ENCODE peak calls at places on chromosome 9, in seven cellular contexts. One of them, this sample, is unnamed. For H3K36me3, the result is how much of the 10 kb centered on the place peaks cover.

GRCh38 chr9:108151161-108151586 is 661.6 kb upstream of the KLF4 start:
- DNase-seq in BJ: no peak
- DNase-seq in PC-3: no peak
- DNase-seq in astrocyte: peak
- DNase-seq in stomach: no peak
- DNase-seq in WERI-Rb-1: no peak
- DNase-seq in adrenal gland: no peak
- DNase-seq in this sample: no peak

GRCh38 chr9:127910613-127911205 is 6.1 kb downstream of the ST6GALNAC4 start:
- DNase-seq in BJ: no peak
- DNase-seq in stomach: no peak
- DNase-seq in astrocyte: no peak
- DNase-seq in adrenal gland: no peak
- DNase-seq in PC-3: no peak
- DNase-seq in WERI-Rb-1: peak
- DNase-seq in this sample: no peak

GRCh38 chr9:102434545-102434944 is 560.6 kb upstream of the CYLC2 start:
- DNase-seq in astrocyte: no peak
- DNase-seq in adrenal gland: no peak
- DNase-seq in PC-3: no peak
- DNase-seq in BJ: no peak
- DNase-seq in WERI-Rb-1: no peak
- DNase-seq in stomach: no peak
- DNase-seq in this sample: no peak

GRCh38 chr9:81686614-81687520 is 2.5 kb downstream of the TLE1 start:
- DNase-seq in PC-3: peak
- DNase-seq in BJ: no peak
- DNase-seq in astrocyte: peak
- DNase-seq in WERI-Rb-1: peak
- DNase-seq in stomach: peak
- DNase-seq in adrenal gland: peak
- DNase-seq in this sample: peak

GRCh38 chr9:128007566-128008138 is 26.9 kb upstream of the EEIG1 start:
- DNase-seq in stomach: peak
- DNase-seq in astrocyte: peak
- DNase-seq in PC-3: peak
- DNase-seq in BJ: no peak
- DNase-seq in adrenal gland: peak
- DNase-seq in WERI-Rb-1: peak
- DNase-seq in this sample: peak

GRCh38 chr9:81619353-81620008 is 69.9 kb downstream of the TLE1 start:
- DNase-seq in WERI-Rb-1: no peak
- DNase-seq in BJ: peak
- DNase-seq in astrocyte: peak
- DNase-seq in adrenal gland: no peak
- DNase-seq in stomach: no peak
- DNase-seq in PC-3: no peak
- DNase-seq in this sample: no peak

GRCh38 chr9:134066923-134067851 is 639 bp downstream of the BRD3 start:
- DNase-seq in WERI-Rb-1: no peak
- DNase-seq in stomach: peak
- DNase-seq in adrenal gland: peak
- DNase-seq in BJ: no peak
- DNase-seq in PC-3: no peak
- DNase-seq in astrocyte: no peak
- DNase-seq in this sample: no peak

GRCh38 chr9:121861501-121862180 is 210.2 kb downstream of the DAB2IP start:
- DNase-seq in stomach: peak
- DNase-seq in adrenal gland: peak
- DNase-seq in BJ: no peak
- DNase-seq in WERI-Rb-1: peak
- DNase-seq in PC-3: peak
- DNase-seq in astrocyte: no peak
- DNase-seq in this sample: no peak

GRCh38 chr9:97900738-97901565 is 21.3 kb downstream of the TRMO start:
- DNase-seq in PC-3: peak
- DNase-seq in adrenal gland: no peak
- DNase-seq in astrocyte: peak
- DNase-seq in WERI-Rb-1: peak
- DNase-seq in stomach: no peak
- DNase-seq in BJ: no peak
- DNase-seq in this sample: no peak

GRCh38 chr9:78118742-78119473 is 87.3 kb upstream of the GNAQ start:
- DNase-seq in astrocyte: peak
- DNase-seq in stomach: no peak
- DNase-seq in PC-3: peak
- DNase-seq in WERI-Rb-1: no peak
- DNase-seq in BJ: peak
- DNase-seq in adrenal gland: no peak
- DNase-seq in this sample: no peak

GRCh38 chr9:95071450-95071849 is 246.1 kb downstream of the FANCC start:
- DNase-seq in adrenal gland: no peak
- DNase-seq in BJ: no peak
- DNase-seq in PC-3: no peak
- DNase-seq in astrocyte: no peak
- DNase-seq in stomach: no peak
- DNase-seq in WERI-Rb-1: no peak
- DNase-seq in this sample: no peak

GRCh38 chr9:79868532-79869189 is 296.9 kb downstream of the TLE4 start:
- DNase-seq in adrenal gland: no peak
- DNase-seq in stomach: no peak
- DNase-seq in BJ: no peak
- DNase-seq in WERI-Rb-1: no peak
- DNase-seq in PC-3: no peak
- DNase-seq in astrocyte: no peak
- DNase-seq in this sample: no peak

GRCh38 chr9:127866535-127866934 is 10.9 kb downstream of the AK1 start:
- DNase-seq in WERI-Rb-1: no peak
- DNase-seq in adrenal gland: peak
- DNase-seq in stomach: no peak
- DNase-seq in astrocyte: no peak
- DNase-seq in BJ: no peak
- DNase-seq in PC-3: no peak
- DNase-seq in this sample: no peak

GRCh38 chr9:26773054-26773453 is 119.5 kb downstream of the CAAP1 start:
- DNase-seq in BJ: no peak
- DNase-seq in astrocyte: no peak
- DNase-seq in PC-3: no peak
- DNase-seq in adrenal gland: no peak
- DNase-seq in WERI-Rb-1: no peak
- DNase-seq in stomach: no peak
- DNase-seq in this sample: no peak

GRCh38 chr9:97518909-97519307 is 17.4 kb downstream of the TMOD1 start:
- DNase-seq in stomach: peak
- DNase-seq in WERI-Rb-1: no peak
- DNase-seq in BJ: peak
- DNase-seq in adrenal gland: peak
- DNase-seq in astrocyte: peak
- DNase-seq in PC-3: peak
- DNase-seq in this sample: peak

GRCh38 chr9:85108806-85109205 is 439.3 kb downstream of the NTRK2 start:
- DNase-seq in stomach: no peak
- DNase-seq in WERI-Rb-1: no peak
- DNase-seq in PC-3: no peak
- DNase-seq in adrenal gland: no peak
- DNase-seq in astrocyte: no peak
- DNase-seq in BJ: no peak
- DNase-seq in this sample: no peak

GRCh38 chr9:133932176-133932575 is 59.9 kb downstream of the VAV2 start:
- DNase-seq in PC-3: no peak
- DNase-seq in WERI-Rb-1: no peak
- DNase-seq in BJ: no peak
- DNase-seq in adrenal gland: no peak
- DNase-seq in astrocyte: peak
- DNase-seq in stomach: no peak
- DNase-seq in this sample: no peak

GRCh38 chr9:127583605-127584053 is 28.4 kb upstream of the STXBP1 start:
- DNase-seq in stomach: no peak
- DNase-seq in astrocyte: peak
- DNase-seq in BJ: no peak
- DNase-seq in PC-3: peak
- DNase-seq in adrenal gland: no peak
- DNase-seq in WERI-Rb-1: no peak
- DNase-seq in this sample: no peak

GRCh38 chr9:126788046-126788445 is 16.8 kb upstream of the ZBTB43 start:
- DNase-seq in stomach: no peak
- DNase-seq in BJ: no peak
- DNase-seq in adrenal gland: no peak
- DNase-seq in astrocyte: no peak
- DNase-seq in WERI-Rb-1: no peak
- DNase-seq in PC-3: no peak
- DNase-seq in this sample: no peak

GRCh38 chr9:103361906-103362305 is 366.8 kb downstream of the CYLC2 start:
- DNase-seq in adrenal gland: no peak
- DNase-seq in WERI-Rb-1: no peak
- DNase-seq in astrocyte: no peak
- DNase-seq in PC-3: no peak
- DNase-seq in stomach: no peak
- DNase-seq in BJ: no peak
- DNase-seq in this sample: no peak

GRCh38 chr9:1200847-1201251 is 150.7 kb downstream of the DMRT2 start:
- DNase-seq in BJ: no peak
- DNase-seq in stomach: peak
- DNase-seq in WERI-Rb-1: no peak
- DNase-seq in PC-3: no peak
- DNase-seq in adrenal gland: no peak
- DNase-seq in astrocyte: no peak
- DNase-seq in this sample: no peak

GRCh38 chr9:133558191-133559126 is 24.0 kb downstream of the ADAMTSL2 start:
- DNase-seq in PC-3: peak
- DNase-seq in adrenal gland: no peak
- DNase-seq in WERI-Rb-1: no peak
- DNase-seq in stomach: no peak
- DNase-seq in BJ: peak
- DNase-seq in astrocyte: peak
- DNase-seq in this sample: no peak

GRCh38 chr9:115443890-115444289 is 325.9 kb upstream of the TNC start:
- DNase-seq in PC-3: no peak
- DNase-seq in stomach: no peak
- DNase-seq in WERI-Rb-1: no peak
- DNase-seq in BJ: no peak
- DNase-seq in astrocyte: no peak
- DNase-seq in adrenal gland: no peak
- DNase-seq in this sample: no peak

GRCh38 chr9:124349675-124350484 is 65.4 kb downstream of the PSMB7 start:
- DNase-seq in astrocyte: no peak
- DNase-seq in BJ: no peak
- DNase-seq in PC-3: no peak
- DNase-seq in stomach: no peak
- DNase-seq in adrenal gland: no peak
- DNase-seq in WERI-Rb-1: no peak
- DNase-seq in this sample: no peak
- H3K36me3 ChIP-seq in astrocyte: half or more
- H3K36me3 ChIP-seq in BJ: half or more
- H3K36me3 ChIP-seq in PC-3: under half
- H3K36me3 ChIP-seq in stomach: half or more
- H3K36me3 ChIP-seq in adrenal gland: half or more
- H3K36me3 ChIP-seq in WERI-Rb-1: half or more
- H3K36me3 ChIP-seq in this sample: half or more

GRCh38 chr9:89313842-89314241 is 2.8 kb downstream of the CKS2 start:
- DNase-seq in adrenal gland: no peak
- DNase-seq in PC-3: no peak
- DNase-seq in WERI-Rb-1: no peak
- DNase-seq in BJ: no peak
- DNase-seq in stomach: no peak
- DNase-seq in astrocyte: peak
- DNase-seq in this sample: no peak

GRCh38 chr9:89314955-89315354 is 3.3 kb upstream of the SECISBP2 start:
- DNase-seq in BJ: no peak
- DNase-seq in stomach: no peak
- DNase-seq in astrocyte: no peak
- DNase-seq in adrenal gland: no peak
- DNase-seq in WERI-Rb-1: no peak
- DNase-seq in PC-3: no peak
- DNase-seq in this sample: no peak

GRCh38 chr9:89317282-89317681 is 1.0 kb upstream of the SECISBP2 start:
- DNase-seq in astrocyte: no peak
- DNase-seq in WERI-Rb-1: no peak
- DNase-seq in adrenal gland: no peak
- DNase-seq in BJ: no peak
- DNase-seq in PC-3: no peak
- DNase-seq in stomach: no peak
- DNase-seq in this sample: no peak

GRCh38 chr9:89318123-89319014 is at the start of gene SECISBP2:
- DNase-seq in adrenal gland: peak
- DNase-seq in stomach: peak
- DNase-seq in PC-3: peak
- DNase-seq in astrocyte: peak
- DNase-seq in WERI-Rb-1: peak
- DNase-seq in BJ: peak
- DNase-seq in this sample: peak

GRCh38 chr9:89315482-89315881 is 2.8 kb upstream of the SECISBP2 start:
- DNase-seq in adrenal gland: no peak
- DNase-seq in BJ: no peak
- DNase-seq in stomach: no peak
- DNase-seq in WERI-Rb-1: no peak
- DNase-seq in astrocyte: no peak
- DNase-seq in PC-3: no peak
- DNase-seq in this sample: no peak
- H3K36me3 ChIP-seq in adrenal gland: under half
- H3K36me3 ChIP-seq in BJ: under half
- H3K36me3 ChIP-seq in stomach: under half
- H3K36me3 ChIP-seq in WERI-Rb-1: half or more
- H3K36me3 ChIP-seq in astrocyte: under half
- H3K36me3 ChIP-seq in PC-3: under half
- H3K36me3 ChIP-seq in this sample: under half

DNA sequence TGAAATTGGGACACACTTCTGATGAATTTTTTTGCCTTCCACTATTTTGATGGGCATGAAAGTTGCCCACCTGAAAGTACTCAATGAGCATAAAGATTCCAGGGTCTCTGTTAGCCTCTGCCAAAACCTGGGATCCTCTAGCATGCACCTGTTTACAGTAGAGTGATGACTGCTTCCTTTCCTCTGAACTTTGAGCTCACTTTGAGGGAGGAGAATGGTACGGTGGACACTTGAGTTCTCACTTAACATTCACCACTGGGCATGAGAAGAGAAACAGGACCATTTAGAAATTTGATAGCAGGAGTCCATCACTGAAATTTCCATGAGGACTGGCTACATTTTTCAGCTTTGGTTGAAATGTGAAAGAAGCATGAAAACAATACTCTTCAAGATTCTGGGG is 374.8 kb downstream of the KDM4C start:
- DNase-seq in adrenal gland: no peak
- DNase-seq in BJ: no peak
- DNase-seq in PC-3: no peak
- DNase-seq in astrocyte: no peak
- DNase-seq in stomach: no peak
- DNase-seq in WERI-Rb-1: no peak
- DNase-seq in this sample: no peak
- H3K36me3 ChIP-seq in adrenal gland: under half
- H3K36me3 ChIP-seq in BJ: under half
- H3K36me3 ChIP-seq in PC-3: under half
- H3K36me3 ChIP-seq in astrocyte: under half
- H3K36me3 ChIP-seq in stomach: under half
- H3K36me3 ChIP-seq in WERI-Rb-1: under half
- H3K36me3 ChIP-seq in this sample: under half

DNA sequence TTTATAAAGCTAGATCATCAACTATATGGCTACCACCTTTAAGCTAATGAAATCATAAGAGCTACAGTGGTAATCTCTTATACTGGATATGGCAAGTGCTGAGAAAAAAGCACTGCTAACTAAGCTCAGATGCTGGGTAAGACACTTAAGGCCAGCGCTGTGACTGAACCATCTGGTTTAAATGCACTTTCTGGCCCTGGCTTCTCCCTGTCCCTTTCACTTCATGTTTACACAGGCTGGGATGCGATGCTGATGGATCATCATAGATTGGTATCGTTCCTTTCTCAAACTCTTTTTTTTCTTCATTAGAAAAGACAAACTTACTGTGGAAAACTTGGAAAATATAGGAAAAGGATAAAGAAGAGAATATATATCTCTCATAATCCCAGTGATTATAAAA is 52.3 kb downstream of the KIF24 start:
- DNase-seq in adrenal gland: no peak
- DNase-seq in PC-3: no peak
- DNase-seq in BJ: no peak
- DNase-seq in stomach: no peak
- DNase-seq in astrocyte: no peak
- DNase-seq in WERI-Rb-1: peak
- DNase-seq in this sample: no peak
- H3K36me3 ChIP-seq in adrenal gland: under half
- H3K36me3 ChIP-seq in PC-3: under half
- H3K36me3 ChIP-seq in BJ: under half
- H3K36me3 ChIP-seq in stomach: under half
- H3K36me3 ChIP-seq in astrocyte: under half
- H3K36me3 ChIP-seq in WERI-Rb-1: under half
- H3K36me3 ChIP-seq in this sample: under half

This sample was measured in ascending aorta.